ENCODE peak calls at places on chromosomes 11 and 22, in eight cellular contexts. K is EH; A is Right ventricle myocardium inferior; Z is stimulated activated CD4-positive, alpha-beta T cell treated with anti-CD3 and anti-CD28 coated beads, TNF-alpha, amount 100 ng/mL, for 1 hour; R is DMS153; F is Caki2; Q is hippocampal formation; E is iPS DF 6.9. B is an unnamed sample.

GRCh38 chr11:126341760-126342161 is 13.7 kb upstream of the ST3GAL4 start:
- DNase-seq in K (peak; percentile 95), A (no peak), Z (no peak), R (no peak), F (no peak), Q (no peak), E (no peak), B (peak; percentile 62)

GRCh38 chr22:38133331-38133730 is 22.8 kb upstream of the BAIAP2L2 start:
- DNase-seq in K (no peak), A (no peak), Z (no peak), R (no peak), F (no peak), Q (no peak), E (no peak), B (no peak)

GRCh38 chr22:45009881-45010531 is at the start of gene PHF21B:
- DNase-seq in K (peak; percentile 33), A (peak; percentile 71), Z (no peak), R (peak; percentile 42), F (no peak), Q (peak; percentile 50), E (no peak), B (peak; percentile 79)

GRCh38 chr22:41672780-41673509 is 15.7 kb downstream of the SNU13 start:
- DNase-seq in K (peak; percentile 46), A (no peak), Z (no peak), R (no peak), F (no peak), Q (no peak), E (no peak), B (no peak)

GRCh38 chr11:69889400-69890372 is 70.5 kb upstream of the FGF3 start:
- DNase-seq in K (no peak), A (no peak), Z (no peak), R (peak; percentile 55), F (no peak), Q (no peak), E (no peak), B (no peak)

GRCh38 chr11:21446939-21447590 is 745.8 kb upstream of the ANO5 start:
- DNase-seq in K (no peak), A (no peak), Z (no peak), R (no peak), F (peak; percentile 11), Q (no peak), E (no peak), B (no peak)

GRCh38 chr11:64011371-64011770 is 24.4 kb upstream of the FLRT1 start:
- DNase-seq in K (no peak), A (no peak), Z (no peak), R (no peak), F (no peak), Q (no peak), E (no peak), B (no peak)

GRCh38 chr11:27217948-27218410 is 145.0 kb downstream of the CCDC34 start:
- DNase-seq in K (peak; percentile 95), A (no peak), Z (no peak), R (no peak), F (no peak), Q (no peak), E (no peak), B (peak; percentile 99)

GRCh38 chr11:11995601-11996000 is 12.8 kb downstream of the DKK3 start:
- DNase-seq in K (no peak), A (no peak), Z (no peak), R (no peak), F (no peak), Q (no peak), E (no peak), B (no peak)

GRCh38 chr11:31450841-31451240 is 58.6 kb downstream of the IMMP1L start:
- DNase-seq in K (no peak), A (no peak), Z (no peak), R (no peak), F (no peak), Q (no peak), E (no peak), B (no peak)

GRCh38 chr22:35209203-35209602 is 48.1 kb upstream of the HMGXB4 start:
- DNase-seq in K (no peak), A (no peak), Z (no peak), R (no peak), F (no peak), Q (no peak), E (no peak), B (no peak)